ENCODE peak calls at places on chromosome 5, in five cellular contexts. I is GM12865, X is fibroblast of mammary gland, W is choroid plexus epithelial cell, S is K562. Z is an unnamed sample.

GRCh38 chr5:16169550-16169949 is 10.0 kb downstream of the MARCHF11 start:
- DNase-seq in I (no peak), X (no peak), W (no peak), S (no peak), Z (no peak)

GRCh38 chr5:163436515-163436914 is 880 bp upstream of the CCNG1 start:
- DNase-seq in I (no peak), X (no peak), W (no peak), S (peak; percentile 28), Z (no peak)

GRCh38 chr5:52906845-52907244 is 82.3 kb upstream of the ITGA2 start:
- DNase-seq in I (no peak), X (no peak), W (no peak), S (no peak), Z (no peak)

GRCh38 chr5:35229076-35230042 is 928 bp downstream of the PRLR start:
- DNase-seq in I (peak; percentile 50), X (peak; percentile 8), W (no peak), S (no peak), Z (peak; percentile 3)

GRCh38 chr5:139377226-139377625 is 5.9 kb downstream of the SLC23A1 start:
- DNase-seq in I (no peak), X (no peak), W (no peak), S (no peak), Z (no peak)

GRCh38 chr5:172834570-172835245 is 657 bp downstream of the ERGIC1 start:
- DNase-seq in I (no peak), X (no peak), W (peak; percentile 39), S (no peak), Z (peak; percentile 57)

GRCh38 chr5:151917931-151918330 is 6.7 kb downstream of the GLRA1 start:
- DNase-seq in I (no peak), X (no peak), W (no peak), S (no peak), Z (no peak)

GRCh38 chr5:75239681-75240080 is 3.0 kb upstream of the ANKRD31 start:
- DNase-seq in I (no peak), X (no peak), W (peak; percentile 4), S (no peak), Z (no peak)

GRCh38 chr5:114305402-114306207 is 56.3 kb upstream of the KCNN2 start:
- DNase-seq in I (peak; percentile 25), X (peak; percentile 9), W (peak; percentile 71), S (no peak), Z (peak; percentile 75)

GRCh38 chr5:142717582-142718215 is 31.8 kb upstream of the FGF1 start:
- DNase-seq in I (peak; percentile 50), X (peak; percentile 75), W (peak; percentile 86), S (peak; percentile 30), Z (peak; percentile 52)

GRCh38 chr5:146662229-146662628 is 146.2 kb upstream of the GPR151 start:
- DNase-seq in I (peak; percentile 41), X (peak; percentile 40), W (peak; percentile 65), S (peak; percentile 22), Z (no peak)

GRCh38 chr5:179258001-179258921 is 87.0 kb downstream of the ADAMTS2 start:
- DNase-seq in I (no peak), X (no peak), W (no peak), S (no peak), Z (no peak)
- H3K4me3 ChIP-seq in I (no peak overlapping the region), X (no peak overlapping the region), W (no peak overlapping the region), S (no peak overlapping the region), Z (peak overlapping the region; percentile 8)

DNA sequence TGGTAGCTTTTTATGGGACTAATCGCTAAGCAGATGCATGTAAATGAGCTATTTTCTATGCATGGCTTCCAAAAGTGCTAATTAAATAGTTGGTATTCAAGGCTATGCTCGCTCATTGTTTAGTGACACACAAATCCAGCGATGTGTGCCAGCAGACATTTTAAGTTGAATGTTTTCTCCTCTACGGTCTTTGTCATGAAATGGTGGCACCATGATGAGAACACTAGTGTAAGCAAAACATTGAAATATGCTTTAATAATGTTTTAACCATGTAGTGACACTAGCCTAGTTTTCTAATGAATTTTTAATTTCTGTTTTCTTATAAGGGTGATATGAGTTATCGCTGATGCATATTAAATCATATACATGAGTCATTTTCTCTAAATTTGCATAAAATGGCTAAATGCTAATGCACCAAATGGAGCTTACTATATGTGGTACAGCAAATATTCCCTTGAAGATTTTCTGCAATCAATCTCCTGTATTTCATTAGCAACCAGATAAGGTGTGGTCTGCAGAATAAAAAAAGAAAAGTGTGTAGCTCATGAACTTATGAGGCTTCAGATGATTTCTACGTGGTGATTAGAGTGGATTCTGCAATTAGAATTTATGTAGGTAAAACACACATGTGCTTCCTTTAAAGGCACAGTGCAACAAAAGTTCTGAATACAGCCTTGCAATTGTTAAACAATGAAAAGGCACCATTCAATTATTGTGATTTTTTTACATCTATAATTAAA is 226.6 kb downstream of the MEF2C start:
- DNase-seq in I (no peak), X (no peak), W (no peak), S (no peak), Z (no peak)
- TF ChIP-seq CTCF in I (no peak), X (no peak), W (no peak), S (no peak), Z (no peak)

DNA sequence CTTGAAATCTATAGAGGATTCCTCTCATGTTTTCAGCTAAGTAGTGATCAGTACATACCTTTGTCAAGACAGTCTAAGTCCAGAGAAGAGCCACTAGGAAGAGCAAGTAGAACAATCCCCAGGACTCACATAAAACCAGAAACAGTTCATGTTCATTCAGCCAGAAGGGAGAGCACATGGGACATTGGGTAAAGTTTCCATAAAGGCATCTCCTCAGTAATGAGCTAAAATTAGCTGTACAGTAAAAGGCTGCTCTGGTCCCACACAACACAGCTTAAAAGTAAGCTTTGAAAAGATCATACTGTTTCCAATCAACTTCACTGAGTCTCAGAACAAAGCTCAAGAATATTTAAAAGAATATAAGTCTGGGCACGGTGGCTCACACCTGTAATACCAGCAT is 32.4 kb downstream of the HOMER1 start:
- DNase-seq in I (no peak), X (no peak), W (no peak), S (no peak), Z (no peak)
- H3K4me3 ChIP-seq in I (no peak overlapping the region), X (no peak overlapping the region), W (no peak overlapping the region), S (no peak overlapping the region), Z (no peak overlapping the region)

GRCh38 chr5:181054138-181054537 is 14.1 kb downstream of the BTNL9 start:
- DNase-seq in I (no peak), X (no peak), W (no peak), S (no peak), Z (no peak)
- TF ChIP-seq CTCF in I (no peak), X (no peak), W (no peak), S (no peak), Z (no peak)

GRCh38 chr5:96817496-96817895 is 9.8 kb upstream of the ERAP1 start:
- DNase-seq in I (no peak), X (no peak), W (no peak), S (no peak), Z (no peak)
- H3K4me3 ChIP-seq in I (peak overlapping the region; percentile 65), X (no peak overlapping the region), W (no peak overlapping the region), S (no peak overlapping the region), Z (no peak overlapping the region)

DNA sequence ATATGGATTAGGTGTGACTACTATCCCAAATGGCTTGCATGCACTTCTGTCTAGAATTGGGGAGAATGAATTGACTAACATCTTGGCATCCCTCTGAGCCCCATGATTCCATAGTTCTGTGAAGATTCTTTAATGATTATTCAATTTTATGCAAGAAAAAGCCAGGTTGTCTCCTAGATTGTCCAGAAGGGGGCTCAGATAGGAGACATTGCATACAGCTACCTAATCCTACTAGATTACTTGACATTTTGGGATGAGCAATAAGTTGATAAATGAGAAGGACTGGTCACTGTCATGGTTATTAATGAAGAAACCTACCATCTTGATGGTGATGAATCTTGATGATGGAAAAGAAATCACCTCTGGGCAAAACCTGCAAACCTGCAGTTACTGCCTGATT is 117.0 kb downstream of the CARTPT start:
- DNase-seq in I (no peak), X (peak; percentile 45), W (peak; percentile 55), S (no peak), Z (peak; percentile 58)
- TF ChIP-seq CTCF in I (no peak), X (peak; percentile 45), W (peak; percentile 61), S (no peak), Z (peak; percentile 29)

GRCh38 chr5:150139334-150139733 is 16.3 kb downstream of the PDGFRB start:
- DNase-seq in I (no peak), X (peak; percentile 65), W (peak; percentile 90), S (no peak), Z (peak; percentile 60)
- H3K4me3 ChIP-seq in I (no peak overlapping the region), X (no peak overlapping the region), W (no peak overlapping the region), S (no peak overlapping the region), Z (no peak overlapping the region)

GRCh38 chr5:76715734-76716455 is at the start of gene F2R:
- DNase-seq in I (peak; percentile 46), X (peak; percentile 71), W (peak; percentile 65), S (peak; percentile 81), Z (peak; percentile 43)
- TF ChIP-seq CTCF in I (peak; percentile 52), X (peak; percentile 30), W (peak; percentile 47), S (peak; percentile 76), Z (peak; percentile 39)

GRCh38 chr5:8340739-8341344 is 471.9 kb downstream of the MTRR start:
- DNase-seq in I (no peak), X (peak; percentile 20), W (peak; percentile 52), S (no peak), Z (peak; percentile 62)

GRCh38 chr5:8341416-8341815 is 472.5 kb downstream of the MTRR start:
- DNase-seq in I (no peak), X (no peak), W (peak; percentile 20), S (no peak), Z (no peak)

GRCh38 chr5:8340261-8340660 is 471.3 kb downstream of the MTRR start:
- DNase-seq in I (no peak), X (no peak), W (no peak), S (no peak), Z (no peak)
- H3K4me3 ChIP-seq in I (no peak overlapping the region), X (no peak overlapping the region), W (no peak overlapping the region), S (no peak overlapping the region), Z (no peak overlapping the region)